ENCODE peak calls at places on chromosome 21, in five cellular contexts. One of them, this sample, is unnamed. For H3K36me3 and H3K4me1, the result is how much of the 10 kb centered on the place peaks cover.

GRCh38 chr21:15729674-15730483 is at the start of gene USP25:
- DNase-seq in OCI-LY7: peak
- DNase-seq in GM23338: peak
- DNase-seq in hepatocyte: peak
- DNase-seq in GM23248: peak
- DNase-seq in this sample: peak

GRCh38 chr21:46545363-46545762 is 59.5 kb downstream of the S100B start:
- DNase-seq in OCI-LY7: no peak
- DNase-seq in GM23338: no peak
- DNase-seq in hepatocyte: no peak
- DNase-seq in GM23248: peak
- DNase-seq in this sample: no peak

GRCh38 chr21:33403786-33404571 is 766 bp downstream of the IFNGR2 start:
- DNase-seq in OCI-LY7: peak
- DNase-seq in GM23338: peak
- DNase-seq in hepatocyte: peak
- DNase-seq in GM23248: peak
- DNase-seq in this sample: peak

GRCh38 chr21:28142692-28143091 is 850.0 kb downstream of the LTN1 start:
- DNase-seq in OCI-LY7: no peak
- DNase-seq in GM23338: no peak
- DNase-seq in hepatocyte: peak
- DNase-seq in GM23248: peak
- DNase-seq in this sample: no peak

GRCh38 chr21:32257952-32258785 is 20.7 kb downstream of the MIS18A start:
- DNase-seq in OCI-LY7: peak
- DNase-seq in GM23338: peak
- DNase-seq in hepatocyte: peak
- DNase-seq in GM23248: peak
- DNase-seq in this sample: peak

GRCh38 chr21:26795866-26796329 is 49.3 kb downstream of the ADAMTS1 start:
- DNase-seq in OCI-LY7: no peak
- DNase-seq in GM23338: no peak
- DNase-seq in hepatocyte: peak
- DNase-seq in GM23248: peak
- DNase-seq in this sample: peak

GRCh38 chr21:35138665-35139381 is 89.7 kb upstream of the RUNX1 start:
- DNase-seq in OCI-LY7: peak
- DNase-seq in GM23338: peak
- DNase-seq in hepatocyte: peak
- DNase-seq in GM23248: peak
- DNase-seq in this sample: no peak

GRCh38 chr21:40845621-40846020 is 1.3 kb downstream of the DSCAM start:
- DNase-seq in OCI-LY7: no peak
- DNase-seq in GM23338: no peak
- DNase-seq in hepatocyte: no peak
- DNase-seq in GM23248: peak
- DNase-seq in this sample: no peak

GRCh38 chr21:45406801-45407628 is 2.0 kb downstream of the COL18A1 start:
- DNase-seq in OCI-LY7: peak
- DNase-seq in GM23338: peak
- DNase-seq in hepatocyte: no peak
- DNase-seq in GM23248: peak
- DNase-seq in this sample: peak

GRCh38 chr21:40847956-40848355 is 998 bp upstream of the DSCAM start:
- DNase-seq in OCI-LY7: no peak
- DNase-seq in GM23338: peak
- DNase-seq in hepatocyte: no peak
- DNase-seq in GM23248: no peak
- DNase-seq in this sample: peak

GRCh38 chr21:34011660-34012059 is 61.7 kb upstream of the MRPS6 start:
- DNase-seq in OCI-LY7: no peak
- DNase-seq in GM23338: no peak
- DNase-seq in hepatocyte: no peak
- DNase-seq in GM23248: no peak
- DNase-seq in this sample: no peak

GRCh38 chr21:34553199-34553952 is 41.4 kb upstream of the KCNE1 start:
- DNase-seq in OCI-LY7: no peak
- DNase-seq in GM23338: no peak
- DNase-seq in hepatocyte: no peak
- DNase-seq in GM23248: peak
- DNase-seq in this sample: peak

GRCh38 chr21:26106562-26106961 is 64.0 kb downstream of the APP start:
- DNase-seq in OCI-LY7: no peak
- DNase-seq in GM23338: peak
- DNase-seq in hepatocyte: no peak
- DNase-seq in GM23248: no peak
- DNase-seq in this sample: no peak

GRCh38 chr21:34574581-34574980 is 40.3 kb downstream of the RCAN1 start:
- DNase-seq in OCI-LY7: no peak
- DNase-seq in GM23338: no peak
- DNase-seq in hepatocyte: no peak
- DNase-seq in GM23248: peak
- DNase-seq in this sample: no peak

GRCh38 chr21:32920474-32920873 is 105.3 kb upstream of the OLIG2 start:
- DNase-seq in OCI-LY7: no peak
- DNase-seq in GM23338: no peak
- DNase-seq in hepatocyte: no peak
- DNase-seq in GM23248: no peak
- DNase-seq in this sample: no peak

GRCh38 chr21:29321908-29322569 is 23.3 kb downstream of the BACH1 start:
- DNase-seq in OCI-LY7: no peak
- DNase-seq in GM23338: no peak
- DNase-seq in hepatocyte: no peak
- DNase-seq in GM23248: no peak
- DNase-seq in this sample: no peak
- TF ChIP-seq EZH2phosphoT487 in OCI-LY7: no peak
- TF ChIP-seq EZH2phosphoT487 in GM23338: no peak
- TF ChIP-seq EZH2phosphoT487 in hepatocyte: no peak
- TF ChIP-seq EZH2phosphoT487 in GM23248: no peak
- TF ChIP-seq EZH2phosphoT487 in this sample: no peak

DNA sequence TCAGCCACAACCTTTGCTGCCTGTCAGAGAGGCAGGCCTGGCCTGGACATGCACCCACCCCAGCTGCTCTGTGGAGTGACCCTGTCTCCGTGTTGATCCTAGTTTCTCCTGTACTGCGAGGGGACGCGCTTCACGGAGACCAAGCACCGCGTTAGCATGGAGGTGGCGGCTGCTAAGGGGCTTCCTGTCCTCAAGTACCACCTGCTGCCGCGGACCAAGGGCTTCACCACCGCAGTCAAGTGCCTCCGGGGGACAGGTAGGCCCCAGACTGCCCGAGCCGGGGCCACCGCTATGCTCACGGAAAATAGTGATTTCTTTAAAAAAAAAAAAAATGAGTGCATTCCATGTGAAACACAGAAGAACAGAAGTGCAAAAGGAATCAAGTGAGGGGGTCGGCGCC is 41.6 kb upstream of the TRAPPC10 start:
- DNase-seq in OCI-LY7: no peak
- DNase-seq in GM23338: no peak
- DNase-seq in hepatocyte: no peak
- DNase-seq in GM23248: no peak
- DNase-seq in this sample: no peak
- H3K36me3 ChIP-seq in OCI-LY7: under half
- H3K36me3 ChIP-seq in GM23338: under half
- H3K36me3 ChIP-seq in hepatocyte: under half
- H3K36me3 ChIP-seq in GM23248: under half
- H3K36me3 ChIP-seq in this sample: under half

DNA sequence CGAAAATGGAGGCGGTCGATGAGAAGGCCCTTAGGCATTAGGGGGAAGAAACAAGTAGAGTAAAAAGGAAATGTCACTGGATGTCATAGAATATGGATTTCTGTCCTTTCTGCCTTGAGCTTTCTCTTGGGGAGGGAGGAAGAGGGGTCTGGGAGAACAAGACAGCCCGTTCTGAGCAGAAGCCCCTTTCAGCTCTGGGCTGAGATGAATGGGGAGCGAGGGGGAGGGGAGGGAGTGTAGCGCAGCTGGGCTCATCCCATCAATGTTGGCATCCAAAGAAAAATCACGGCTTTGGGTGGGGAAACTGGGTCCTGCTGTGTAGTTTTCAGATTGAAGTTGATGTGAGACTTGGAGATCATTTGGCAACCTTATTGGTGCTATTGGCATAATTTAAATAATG is 35.7 kb downstream of the ABCG1 start:
- DNase-seq in OCI-LY7: no peak
- DNase-seq in GM23338: no peak
- DNase-seq in hepatocyte: no peak
- DNase-seq in GM23248: no peak
- DNase-seq in this sample: no peak
- H3K4me1 ChIP-seq in OCI-LY7: half or more
- H3K4me1 ChIP-seq in GM23338: under half
- H3K4me1 ChIP-seq in hepatocyte: under half
- H3K4me1 ChIP-seq in GM23248: under half
- H3K4me1 ChIP-seq in this sample: under half

GRCh38 chr21:20270365-20271055 is 727.7 kb upstream of the NCAM2 start:
- DNase-seq in OCI-LY7: no peak
- DNase-seq in GM23338: no peak
- DNase-seq in hepatocyte: no peak
- DNase-seq in GM23248: no peak
- DNase-seq in this sample: no peak
- TF ChIP-seq EZH2phosphoT487 in OCI-LY7: no peak
- TF ChIP-seq EZH2phosphoT487 in GM23338: no peak
- TF ChIP-seq EZH2phosphoT487 in hepatocyte: no peak
- TF ChIP-seq EZH2phosphoT487 in GM23248: no peak
- TF ChIP-seq EZH2phosphoT487 in this sample: no peak

GRCh38 chr21:37498664-37499063 is 132.1 kb downstream of the DYRK1A start:
- DNase-seq in OCI-LY7: no peak
- DNase-seq in GM23338: peak
- DNase-seq in hepatocyte: no peak
- DNase-seq in GM23248: no peak
- DNase-seq in this sample: no peak
- H3K36me3 ChIP-seq in OCI-LY7: half or more
- H3K36me3 ChIP-seq in GM23338: under half
- H3K36me3 ChIP-seq in hepatocyte: under half
- H3K36me3 ChIP-seq in GM23248: under half
- H3K36me3 ChIP-seq in this sample: under half

DNA sequence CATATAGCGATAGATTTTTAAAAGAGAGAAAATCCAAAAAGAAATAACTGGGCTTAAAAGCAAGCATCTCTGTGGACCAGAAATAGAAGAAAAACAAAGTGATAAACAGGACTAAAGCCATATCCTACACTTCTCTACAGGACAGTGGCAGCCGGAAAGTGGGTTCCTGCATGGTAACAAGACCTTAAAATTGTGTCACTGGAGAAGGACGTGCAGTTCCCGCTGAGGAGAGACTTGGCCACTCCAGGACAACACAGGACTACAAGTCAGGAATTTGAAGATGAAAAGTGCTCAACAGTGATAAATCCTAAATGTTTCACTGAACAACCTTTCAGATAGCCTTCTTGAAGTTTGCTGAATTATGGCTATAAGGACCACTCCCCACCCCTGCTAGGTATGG is 1.9 kb upstream of the HLCS start:
- DNase-seq in OCI-LY7: no peak
- DNase-seq in GM23338: no peak
- DNase-seq in hepatocyte: no peak
- DNase-seq in GM23248: no peak
- DNase-seq in this sample: no peak
- H3K4me1 ChIP-seq in OCI-LY7: under half
- H3K4me1 ChIP-seq in GM23338: under half
- H3K4me1 ChIP-seq in hepatocyte: under half
- H3K4me1 ChIP-seq in GM23248: under half
- H3K4me1 ChIP-seq in this sample: under half

DNA sequence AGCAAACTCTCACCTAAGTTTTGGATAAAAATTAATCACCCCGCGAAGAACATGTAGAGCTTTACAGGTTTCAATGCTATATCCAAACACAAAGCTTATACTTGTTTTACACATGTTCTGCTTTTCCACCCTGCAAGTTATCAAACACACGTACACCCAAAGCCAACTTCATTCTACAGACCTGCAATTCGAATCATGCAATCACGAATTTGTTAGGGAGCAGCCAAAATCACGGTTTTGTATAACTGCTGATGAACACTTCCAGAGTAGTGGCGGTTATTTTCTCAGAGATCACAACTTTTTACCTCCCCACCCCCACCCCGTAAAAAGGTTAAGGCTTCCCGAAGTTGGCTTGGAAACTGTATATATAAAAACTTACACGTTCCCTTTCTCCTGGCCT is 1.4 kb downstream of the HMGN1 start:
- DNase-seq in OCI-LY7: no peak
- DNase-seq in GM23338: no peak
- DNase-seq in hepatocyte: no peak
- DNase-seq in GM23248: peak
- DNase-seq in this sample: no peak
- TF ChIP-seq EZH2phosphoT487 in OCI-LY7: no peak
- TF ChIP-seq EZH2phosphoT487 in GM23338: no peak
- TF ChIP-seq EZH2phosphoT487 in hepatocyte: no peak
- TF ChIP-seq EZH2phosphoT487 in GM23248: no peak
- TF ChIP-seq EZH2phosphoT487 in this sample: no peak

This sample was measured in neural progenitor cell.